ENCODE peak calls at places on chromosomes 2 and 18, in six cellular contexts. I is MM.1S, M is heart left ventricle, H is tibial artery, F is epithelial cell of esophagus, S is upper lobe of right lung. R is an unnamed sample.
A peak's percentile ranks its signal among the peaks of the same experiment; 100 is the strongest.

GRCh38 chr2:118970396-118971135 is 28.6 kb downstream of the MARCO start:
- DNase-seq in I (no peak), M (no peak), H (peak; percentile 41), F (peak; percentile 52), S (peak; percentile 84), R (no peak)

GRCh38 chr2:101396352-101396717 is 9.0 kb upstream of the CREG2 start:
- DNase-seq in I (no peak), M (no peak), H (no peak), F (peak; percentile 97), S (no peak), R (no peak)

GRCh38 chr18:8351173-8351572 is 258.1 kb upstream of the RAB12 start:
- DNase-seq in I (no peak), M (no peak), H (no peak), F (peak; percentile 34), S (no peak), R (no peak)

GRCh38 chr2:240472078-240472790 is 36.8 kb downstream of the GPC1 start:
- DNase-seq in I (no peak), M (no peak), H (peak; percentile 8), F (no peak), S (no peak), R (no peak)

GRCh38 chr2:103823847-103824246 is 1030.1 kb upstream of the POU3F3 start:
- DNase-seq in I (no peak), M (no peak), H (no peak), F (peak; percentile 16), S (no peak), R (no peak)

GRCh38 chr2:172172513-172173217 is 70.0 kb upstream of the DLX2 start:
- DNase-seq in I (peak; percentile 66), M (peak; percentile 72), H (peak; percentile 54), F (peak; percentile 77), S (peak; percentile 86), R (peak; percentile 70)

GRCh38 chr2:217062774-217063173 is 202.9 kb upstream of the TNP1 start:
- DNase-seq in I (no peak), M (no peak), H (no peak), F (no peak), S (no peak), R (no peak)

GRCh38 chr18:32695534-32695933 is 77.3 kb downstream of the KLHL14 start:
- DNase-seq in I (no peak), M (no peak), H (no peak), F (peak; percentile 73), S (no peak), R (no peak)

GRCh38 chr18:57951110-57951796 is 92.8 kb upstream of the NEDD4L start:
- DNase-seq in I (no peak), M (no peak), H (no peak), F (peak; percentile 76), S (no peak), R (no peak)

GRCh38 chr2:207160115-207160514 is 5.6 kb downstream of the KLF7 start:
- DNase-seq in I (no peak), M (no peak), H (no peak), F (no peak), S (no peak), R (no peak)

GRCh38 chr2:3652896-3653625 is 4.9 kb upstream of the ALLC start:
- DNase-seq in I (no peak), M (no peak), H (no peak), F (no peak), S (no peak), R (no peak)

GRCh38 chr18:12278765-12279682 is 24.9 kb downstream of the CIDEA start:
- DNase-seq in I (no peak), M (peak; percentile 90), H (peak; percentile 90), F (peak; percentile 80), S (peak; percentile 80), R (no peak)

GRCh38 chr2:171547256-171547655 is 25.0 kb downstream of the CYBRD1 start:
- DNase-seq in I (no peak), M (no peak), H (no peak), F (no peak), S (no peak), R (no peak)

GRCh38 chr2:231929961-231930600 is 3.9 kb upstream of the NPPC start:
- DNase-seq in I (no peak), M (peak; percentile 72), H (no peak), F (no peak), S (no peak), R (peak; percentile 56)

GRCh38 chr2:75523313-75524275 is 37.1 kb downstream of the EVA1A start:
- DNase-seq in I (no peak), M (no peak), H (no peak), F (peak; percentile 83), S (no peak), R (peak; percentile 35)

GRCh38 chr2:75431757-75432156 is 129.0 kb downstream of the EVA1A start:
- DNase-seq in I (no peak), M (no peak), H (no peak), F (no peak), S (no peak), R (peak; percentile 30)

GRCh38 chr2:174027956-174028355 is 62.8 kb upstream of the SP3 start:
- DNase-seq in I (no peak), M (no peak), H (no peak), F (no peak), S (no peak), R (no peak)

GRCh38 chr2:226874749-226875148 is 38.9 kb downstream of the RHBDD1 start:
- DNase-seq in I (no peak), M (no peak), H (no peak), F (no peak), S (no peak), R (no peak)

GRCh38 chr18:75088021-75088506 is 120.9 kb downstream of the PTGR3 start:
- DNase-seq in I (no peak), M (no peak), H (no peak), F (no peak), S (no peak), R (no peak)

GRCh38 chr2:9980520-9980919 is 29.0 kb downstream of the GRHL1 start:
- DNase-seq in I (no peak), M (no peak), H (no peak), F (no peak), S (no peak), R (no peak)

GRCh38 chr2:221380049-221380448 is 192.1 kb downstream of the EPHA4 start:
- DNase-seq in I (no peak), M (no peak), H (no peak), F (no peak), S (no peak), R (no peak)

GRCh38 chr2:189273734-189274133 is 94.2 kb upstream of the COL5A2 start:
- DNase-seq in I (no peak), M (no peak), H (no peak), F (no peak), S (no peak), R (no peak)

GRCh38 chr2:168233166-168233565 is 14.2 kb downstream of the STK39 start:
- DNase-seq in I (no peak), M (no peak), H (no peak), F (no peak), S (no peak), R (no peak)

GRCh38 chr2:239113164-239113563 is 265.3 kb downstream of the TWIST2 start:
- DNase-seq in I (no peak), M (no peak), H (no peak), F (no peak), S (no peak), R (no peak)

GRCh38 chr18:13647761-13648160 is 78.6 kb downstream of the FAM210A start:
- DNase-seq in I (no peak), M (no peak), H (no peak), F (no peak), S (no peak), R (no peak)

GRCh38 chr18:57150828-57151227 is 3.9 kb downstream of the BOD1L2 start:
- DNase-seq in I (no peak), M (peak; percentile 14), H (no peak), F (no peak), S (no peak), R (no peak)

DNA sequence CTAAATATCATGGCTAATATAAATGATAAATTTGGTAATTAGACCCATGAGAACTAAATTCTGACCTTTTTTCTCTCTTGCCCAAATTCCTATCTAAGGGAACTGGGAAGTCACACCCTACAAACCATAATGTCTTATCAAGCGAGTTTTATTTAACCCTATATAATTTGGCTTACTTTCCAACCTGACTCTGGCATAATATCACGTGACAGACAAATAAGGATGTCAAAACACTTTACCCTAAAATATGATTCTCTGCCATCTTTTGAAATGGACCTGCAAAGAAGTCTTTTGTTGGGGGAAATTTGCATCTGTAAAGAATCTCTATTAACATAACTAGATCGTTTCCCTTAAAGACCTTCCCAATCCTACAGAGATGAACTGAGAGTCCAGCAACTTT is 1823.5 kb upstream of the LRRTM1 start:
- DNase-seq in I (no peak), M (no peak), H (no peak), F (no peak), S (no peak), R (no peak)
- TF ChIP-seq CTCF in I (no peak), M (no peak), H (no peak), F (no peak), S (no peak), R (no peak)

GRCh38 chr2:186459009-186459408 is 27.1 kb upstream of the ZC3H15 start:
- DNase-seq in I (peak; percentile 32), M (no peak), H (no peak), F (peak; percentile 62), S (no peak), R (no peak)
- TF ChIP-seq CTCF in I (peak; percentile 41), M (no peak), H (no peak), F (peak; percentile 59), S (peak; percentile 21), R (no peak)

GRCh38 chr2:95018301-95018700 is 7.2 kb upstream of the MAL start:
- DNase-seq in I (no peak), M (no peak), H (no peak), F (no peak), S (no peak), R (no peak)

GRCh38 chr2:95018861-95019550 is 6.5 kb upstream of the MAL start:
- DNase-seq in I (no peak), M (no peak), H (no peak), F (peak; percentile 27), S (no peak), R (no peak)

GRCh38 chr2:95016616-95017307 is 8.7 kb upstream of the MAL start:
- DNase-seq in I (no peak), M (no peak), H (no peak), F (peak; percentile 37), S (no peak), R (no peak)

GRCh38 chr2:95017308-95017630 is 8.2 kb upstream of the MAL start:
- DNase-seq in I (no peak), M (no peak), H (no peak), F (no peak), S (no peak), R (no peak)

GRCh38 chr2:95017836-95018235 is 7.7 kb upstream of the MAL start:
- DNase-seq in I (no peak), M (no peak), H (no peak), F (no peak), S (no peak), R (no peak)
- TF ChIP-seq CTCF in I (no peak), M (no peak), H (no peak), F (no peak), S (no peak), R (no peak)

DNA sequence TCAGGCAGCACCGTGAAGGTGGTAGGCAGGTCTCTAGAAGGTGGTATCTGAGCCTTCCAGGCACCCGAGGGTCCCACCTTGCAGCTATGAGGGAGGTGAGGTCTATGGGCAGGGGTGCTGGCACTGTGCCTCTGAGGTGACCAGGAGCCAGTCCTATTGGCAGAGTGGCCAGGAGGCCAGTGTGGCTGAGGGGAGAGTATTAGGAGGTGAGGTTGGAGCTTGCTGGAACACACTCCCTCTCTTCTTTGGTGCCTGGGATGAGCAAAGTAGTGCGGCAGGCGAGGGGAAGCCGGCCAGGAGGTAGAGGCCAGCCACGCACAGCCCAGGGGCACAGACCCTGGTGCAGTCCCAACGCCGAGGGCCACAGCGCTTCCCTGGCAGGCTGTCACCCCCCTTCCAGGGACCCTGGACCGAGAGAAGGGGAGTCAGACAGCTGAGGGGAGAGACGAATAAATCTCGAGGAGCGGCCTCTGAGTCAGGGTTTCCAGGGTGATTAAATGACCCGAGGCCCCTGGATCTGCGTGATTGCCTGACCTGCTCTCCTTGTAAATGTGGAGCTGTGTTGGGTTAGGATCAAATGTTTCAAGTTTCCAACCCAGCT is 167.1 kb downstream of the SEPTIN10 start:
- DNase-seq in I (no peak), M (no peak), H (no peak), F (no peak), S (no peak), R (no peak)
- TF ChIP-seq CTCF in I (no peak), M (no peak), H (no peak), F (no peak), S (no peak), R (no peak)

R was measured in GM20000.